ENCODE peak calls at places on chromosomes 2 and 18, in four cellular contexts. C is IMR-90, O is HepG2, T is K562. B is an unnamed sample.

GRCh38 chr18:40938615-40939014 is 1016.4 kb upstream of the PIK3C3 start:
- DNase-seq in C (no peak), O (no peak), T (no peak), B (no peak)

GRCh38 chr2:158667567-158667966 is 127.5 kb upstream of the DAPL1 start:
- DNase-seq in C (peak; percentile 89), O (no peak), T (no peak), B (peak; percentile 97)

GRCh38 chr18:79532690-79533058 is 136.9 kb downstream of the NFATC1 start:
- DNase-seq in C (no peak), O (no peak), T (no peak), B (no peak)

GRCh38 chr2:70043252-70043875 is 43.9 kb upstream of the PCBP1 start:
- DNase-seq in C (no peak), O (no peak), T (no peak), B (no peak)

GRCh38 chr2:23299796-23300195 is 85.2 kb upstream of the KLHL29 start:
- DNase-seq in C (no peak), O (no peak), T (no peak), B (no peak)

GRCh38 chr2:29166640-29167039 is 51.4 kb downstream of the CLIP4 start:
- DNase-seq in C (no peak), O (no peak), T (no peak), B (no peak)

GRCh38 chr2:226176298-226176984 is 623.2 kb downstream of the IRS1 start:
- DNase-seq in C (no peak), O (no peak), T (no peak), B (no peak)

GRCh38 chr2:85702172-85702571 is 8.0 kb downstream of the GNLY start:
- DNase-seq in C (peak; percentile 85), O (no peak), T (no peak), B (peak; percentile 59)

GRCh38 chr2:19362094-19362649 is 3.7 kb upstream of the OSR1 start:
- DNase-seq in C (peak; percentile 50), O (no peak), T (no peak), B (no peak)

GRCh38 chr2:61946661-61947060 is 41.2 kb downstream of the COMMD1 start:
- DNase-seq in C (peak; percentile 13), O (no peak), T (no peak), B (peak; percentile 10)

GRCh38 chr2:30798536-30798991 is 8.7 kb downstream of the CAPN13 start:
- DNase-seq in C (no peak), O (no peak), T (no peak), B (no peak)

GRCh38 chr2:207463996-207464395 is 65.8 kb upstream of the CREB1 start:
- DNase-seq in C (no peak), O (no peak), T (no peak), B (no peak)

GRCh38 chr2:38922389-38922788 is 32.7 kb downstream of the ARHGEF33 start:
- DNase-seq in C (no peak), O (peak; percentile 56), T (no peak), B (no peak)

GRCh38 chr2:209519911-209520310 is 96.1 kb downstream of the MAP2 start:
- DNase-seq in C (no peak), O (no peak), T (no peak), B (no peak)

GRCh38 chr18:79806976-79807841 is 9.5 kb downstream of the KCNG2 start:
- DNase-seq in C (no peak), O (no peak), T (no peak), B (no peak)

GRCh38 chr2:232352511-232353091 is 25.9 kb upstream of the ALPP start:
- DNase-seq in C (no peak), O (no peak), T (no peak), B (no peak)

GRCh38 chr2:238486123-238486848 is 59.6 kb downstream of the ASB1 start:
- DNase-seq in C (no peak), O (no peak), T (no peak), B (no peak)

GRCh38 chr2:147860009-147860408 is 15.2 kb downstream of the ACVR2A start:
- DNase-seq in C (no peak), O (no peak), T (no peak), B (no peak)

GRCh38 chr2:1847846-1848598 is 103.7 kb upstream of the PXDN start:
- DNase-seq in C (no peak), O (no peak), T (no peak), B (no peak)

GRCh38 chr2:32009479-32010256 is 1.1 kb downstream of the MEMO1 start:
- DNase-seq in C (no peak), O (no peak), T (peak; percentile 37), B (no peak)

GRCh38 chr2:88443353-88443938 is 9.0 kb downstream of the FOXI3 start:
- DNase-seq in C (no peak), O (no peak), T (no peak), B (no peak)

GRCh38 chr2:85326946-85327756 is 638 bp downstream of the TGOLN2 start:
- DNase-seq in C (peak; percentile 45), O (no peak), T (peak; percentile 58), B (peak; percentile 67)

GRCh38 chr18:824179-824578 is 12.1 kb upstream of the YES1 start:
- DNase-seq in C (no peak), O (peak; percentile 44), T (peak; percentile 26), B (no peak)

GRCh38 chr2:17177094-17177493 is 341.1 kb downstream of the RAD51AP2 start:
- DNase-seq in C (no peak), O (no peak), T (no peak), B (no peak)

GRCh38 chr2:158746488-158746887 is 48.6 kb upstream of the DAPL1 start:
- DNase-seq in C (no peak), O (no peak), T (no peak), B (peak; percentile 64)

DNA sequence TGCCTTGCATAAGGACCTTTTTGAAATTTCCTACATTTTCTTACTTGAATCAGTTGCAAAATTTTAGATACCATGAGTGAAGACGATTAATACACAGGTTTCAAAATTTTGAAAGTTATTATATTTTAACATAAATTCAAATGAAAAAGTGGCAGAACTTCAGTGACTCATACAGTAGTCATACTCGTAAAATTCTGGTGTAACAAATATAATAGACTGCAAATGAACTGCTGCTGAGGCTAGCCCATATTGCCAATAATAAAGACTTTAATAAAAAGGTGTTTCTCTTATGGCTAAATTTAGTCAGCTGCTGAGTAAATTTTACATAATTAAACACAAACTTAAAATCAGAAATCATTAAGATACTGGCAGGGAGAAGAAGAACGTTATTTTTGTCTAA is 36.9 kb downstream of the MSH6 start:
- DNase-seq in C (peak; percentile 29), O (no peak), T (no peak), B (no peak)
- H3K36me3 ChIP-seq in C (peaks cover 35% of the 10 kb centered on the region), O (peaks cover 86% of the 10 kb centered on the region), T (peaks cover 91% of the 10 kb centered on the region), B (peaks cover 20% of the 10 kb centered on the region)

GRCh38 chr18:54710519-54711281 is 117.6 kb upstream of the RAB27B start:
- DNase-seq in C (no peak), O (no peak), T (no peak), B (no peak)
- H3K4me1 ChIP-seq in C (peaks cover 11% of the 10 kb centered on the region), O (no peaks in the 10 kb centered on the region), T (no peaks in the 10 kb centered on the region), B (peaks cover 13% of the 10 kb centered on the region)

GRCh38 chr2:33475381-33476099 is 909 bp upstream of the RASGRP3 start:
- DNase-seq in C (peak; percentile 83), O (peak; percentile 61), T (peak; percentile 83), B (peak; percentile 87)

GRCh38 chr2:33476793-33477190 is 343 bp downstream of the RASGRP3 start:
- DNase-seq in C (no peak), O (no peak), T (no peak), B (no peak)

GRCh38 chr2:33478968-33479691 is 2.7 kb downstream of the RASGRP3 start:
- DNase-seq in C (no peak), O (no peak), T (peak; percentile 48), B (peak; percentile 42)

GRCh38 chr2:33477473-33478468 is 1.3 kb downstream of the RASGRP3 start:
- DNase-seq in C (no peak), O (no peak), T (peak; percentile 68), B (peak; percentile 36)

GRCh38 chr2:33476100-33476792 is at the start of gene RASGRP3:
- DNase-seq in C (peak; percentile 97), O (peak; percentile 44), T (peak; percentile 45), B (peak; percentile 99)
- TF ChIP-seq POLR2A in C (no peak), O (no peak), T (no peak), B (peak; percentile 46)

GRCh38 chr2:240441993-240442411 is 6.5 kb downstream of the GPC1 start:
- DNase-seq in C (no peak), O (no peak), T (no peak), B (no peak)

GRCh38 chr2:240441326-240441992 is 6.0 kb downstream of the GPC1 start:
- DNase-seq in C (no peak), O (no peak), T (no peak), B (no peak)

GRCh38 chr2:240443891-240444301 is 8.4 kb downstream of the GPC1 start:
- DNase-seq in C (peak; percentile 12), O (no peak), T (no peak), B (no peak)

GRCh38 chr2:240444464-240444863 is 9.0 kb downstream of the GPC1 start:
- DNase-seq in C (no peak), O (no peak), T (no peak), B (no peak)

DNA sequence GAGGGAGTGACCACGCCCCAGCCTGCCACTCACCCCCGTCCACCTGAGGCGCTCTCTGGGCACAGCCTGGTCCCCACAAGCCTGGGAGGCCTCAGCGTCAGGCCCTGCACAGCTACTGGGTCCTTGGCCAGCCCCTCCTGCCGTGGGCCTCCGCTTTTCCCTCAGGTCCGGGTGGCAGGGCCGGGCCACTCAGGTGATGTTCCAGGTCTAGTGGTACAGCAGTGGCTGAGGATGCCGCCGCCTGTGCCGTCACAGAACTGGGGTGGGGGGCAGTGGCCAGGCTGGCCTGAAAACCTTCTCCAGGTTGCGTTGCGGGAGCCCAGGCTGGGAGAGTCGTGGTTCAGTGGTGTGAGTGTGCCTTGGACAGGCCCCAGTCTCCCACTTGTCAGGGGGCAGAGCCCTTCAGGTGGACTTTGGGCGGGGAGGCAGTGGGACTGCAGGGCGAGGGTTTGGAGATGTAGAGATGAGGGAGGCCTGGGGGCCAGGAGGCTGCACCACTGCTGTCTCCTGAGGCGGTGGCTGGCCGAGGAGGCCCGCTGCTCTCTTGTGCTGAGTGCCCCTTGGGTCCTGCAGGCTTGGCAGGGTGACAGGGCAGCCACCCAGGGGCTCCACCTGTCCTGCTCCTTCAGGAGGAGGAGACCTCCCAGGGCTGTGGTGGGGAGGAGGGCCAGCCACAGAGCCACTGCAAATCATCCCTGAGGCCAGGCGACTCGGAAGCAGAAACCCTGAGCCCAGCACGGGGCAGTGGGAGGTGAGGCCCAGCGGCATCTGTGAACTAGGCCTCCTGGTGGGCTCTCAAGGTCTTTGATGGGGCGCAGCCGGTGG is 7.6 kb downstream of the GPC1 start:
- DNase-seq in C (no peak), O (no peak), T (no peak), B (no peak)
- H3K36me3 ChIP-seq in C (peaks cover 25% of the 10 kb centered on the region), O (no peaks in the 10 kb centered on the region), T (no peaks in the 10 kb centered on the region), B (no peaks in the 10 kb centered on the region)

GRCh38 chr18:4232656-4233055 is 222.5 kb downstream of the DLGAP1 start:
- DNase-seq in C (no peak), O (no peak), T (no peak), B (no peak)
- H3K4me1 ChIP-seq in C (no peaks in the 10 kb centered on the region), O (no peaks in the 10 kb centered on the region), T (no peaks in the 10 kb centered on the region), B (no peaks in the 10 kb centered on the region)

GRCh38 chr2:10043256-10043905 is at the start of gene KLF11:
- DNase-seq in C (peak; percentile 81), O (peak; percentile 73), T (peak; percentile 96), B (peak; percentile 81)

GRCh38 chr2:10046899-10047298 is 3.5 kb downstream of the KLF11 start:
- DNase-seq in C (no peak), O (no peak), T (no peak), B (no peak)

GRCh38 chr2:10047616-10048500 is 4.5 kb downstream of the KLF11 start:
- DNase-seq in C (no peak), O (no peak), T (no peak), B (no peak)

GRCh38 chr2:10043906-10044601 is 704 bp downstream of the KLF11 start:
- DNase-seq in C (peak; percentile 86), O (peak; percentile 64), T (peak; percentile 98), B (peak; percentile 92)

GRCh38 chr2:10045561-10046355 is 2.4 kb downstream of the KLF11 start:
- DNase-seq in C (no peak), O (no peak), T (no peak), B (no peak)
- TF ChIP-seq POLR2A in C (no peak), O (no peak), T (no peak), B (no peak)